ENCODE peak calls at places on chromosome 19, in eight cellular contexts. J, R, G, B, D, O, N and S are unnamed samples.

GRCh38 chr19:46725859-46726393 is 9.0 kb upstream of the PRKD2 start:
- DNase-seq in R (no peak), D (no peak), G (no peak), O (no peak), J (no peak), N (no peak), B (no peak), S (no peak)

GRCh38 chr19:29535984-29536508 is 10.3 kb downstream of the VSTM2B start:
- DNase-seq in O (no peak), G (no peak), J (no peak), D (no peak), N (no peak), B (no peak), R (no peak), S (no peak)

GRCh38 chr19:18833849-18834643 is 2.3 kb downstream of the UPF1 start:
- DNase-seq in R (no peak), B (no peak), J (no peak), O (no peak), G (no peak), D (no peak), N (peak), S (peak)

GRCh38 chr19:45558399-45558878 is 26.2 kb downstream of the OPA3 start:
- DNase-seq in R (peak), J (peak), D (peak), N (no peak), O (peak), G (no peak), B (peak), S (no peak)

GRCh38 chr19:4120933-4121612 is 2.8 kb downstream of the MAP2K2 start:
- DNase-seq in G (no peak), O (no peak), R (no peak), D (no peak), N (no peak), J (no peak), B (no peak), S (no peak)

GRCh38 chr19:1302534-1303239 is 17.0 kb downstream of the EFNA2 start:
- DNase-seq in N (no peak), O (peak), J (no peak), R (no peak), G (no peak), D (no peak), B (no peak), S (no peak)

GRCh38 chr19:12202250-12202649 is 39.4 kb downstream of the ZNF136 start:
- DNase-seq in G (no peak), R (no peak), J (peak), D (no peak), B (peak), O (no peak), N (no peak), S (no peak)

GRCh38 chr19:23345838-23346237 is 49.4 kb downstream of the ZNF91 start:
- DNase-seq in B (no peak), O (no peak), J (no peak), N (no peak), D (no peak), R (no peak), G (no peak), S (no peak)

GRCh38 chr19:46928951-46929350 is 68.2 kb downstream of the ARHGAP35 start:
- DNase-seq in R (no peak), O (no peak), J (no peak), G (no peak), B (no peak), D (no peak), N (no peak), S (no peak)

GRCh38 chr19:56111601-56112312 is 9.3 kb downstream of the ZNF787 start:
- DNase-seq in G (no peak), B (peak), R (no peak), D (no peak), J (peak), O (no peak), N (no peak), S (no peak)

GRCh38 chr19:50173144-50173543 is 10.1 kb upstream of the IZUMO2 start:
- DNase-seq in R (no peak), O (no peak), J (no peak), B (no peak), G (no peak), N (no peak), D (no peak), S (no peak)

GRCh38 chr19:10724573-10725071 is 6.7 kb downstream of the DNM2 start:
- DNase-seq in O (peak), B (no peak), N (no peak), G (no peak), J (no peak), D (no peak), R (peak), S (no peak)

GRCh38 chr19:45474941-45475516 is 7.2 kb downstream of the FOSB start:
- DNase-seq in J (peak), D (no peak), R (peak), N (no peak), O (no peak), B (no peak), G (no peak), S (no peak)

GRCh38 chr19:36172852-36173251 is 20.6 kb upstream of the COX7A1 start:
- DNase-seq in G (no peak), B (no peak), J (no peak), N (no peak), D (no peak), O (no peak), R (no peak), S (no peak)

GRCh38 chr19:572891-573825 is 762 bp downstream of the BSG start:
- DNase-seq in D (peak), R (peak), B (no peak), G (no peak), N (no peak), J (no peak), O (no peak), S (no peak)

GRCh38 chr19:7933828-7934725 is 8.1 kb upstream of the CTXN1 start:
- DNase-seq in B (no peak), O (no peak), G (no peak), N (no peak), R (no peak), J (no peak), D (no peak), S (no peak)